ENCODE peak calls at places on chromosomes 7 and 10, in six cellular contexts. One of them, this sample, is unnamed.

GRCh38 chr10:21515581-21516269 is 9.8 kb downstream of the SKIDA1 start:
- DNase-seq in IMR-90: no peak
- DNase-seq in mesenchymal stem cell: no peak
- DNase-seq in H1: no peak
- DNase-seq in trophoblast cell: no peak
- DNase-seq in H9: no peak
- DNase-seq in this sample: peak

GRCh38 chr10:104122273-104123107 is 519 bp downstream of the SFR1 start:
- DNase-seq in IMR-90: peak
- DNase-seq in H9: no peak
- DNase-seq in mesenchymal stem cell: no peak
- DNase-seq in H1: no peak
- DNase-seq in trophoblast cell: peak
- DNase-seq in this sample: no peak

GRCh38 chr7:4809091-4809591 is 33.7 kb downstream of the AP5Z1 start:
- DNase-seq in trophoblast cell: no peak
- DNase-seq in H9: peak
- DNase-seq in H1: no peak
- DNase-seq in mesenchymal stem cell: no peak
- DNase-seq in IMR-90: no peak
- DNase-seq in this sample: no peak

GRCh38 chr10:35453855-35454532 is 117.7 kb downstream of the CCNY start:
- DNase-seq in trophoblast cell: peak
- DNase-seq in IMR-90: peak
- DNase-seq in H9: no peak
- DNase-seq in H1: no peak
- DNase-seq in mesenchymal stem cell: peak
- DNase-seq in this sample: no peak

GRCh38 chr10:60429084-60429849 is 39.6 kb upstream of the ANK3 start:
- DNase-seq in IMR-90: peak
- DNase-seq in mesenchymal stem cell: no peak
- DNase-seq in H1: no peak
- DNase-seq in trophoblast cell: no peak
- DNase-seq in H9: no peak
- DNase-seq in this sample: no peak

GRCh38 chr10:114908896-114909295 is 29.1 kb upstream of the TRUB1 start:
- DNase-seq in mesenchymal stem cell: no peak
- DNase-seq in IMR-90: no peak
- DNase-seq in trophoblast cell: no peak
- DNase-seq in H1: no peak
- DNase-seq in H9: no peak
- DNase-seq in this sample: no peak

GRCh38 chr7:151439855-151440798 is at the start of gene CRYGN:
- DNase-seq in trophoblast cell: no peak
- DNase-seq in H9: peak
- DNase-seq in IMR-90: no peak
- DNase-seq in mesenchymal stem cell: no peak
- DNase-seq in H1: no peak
- DNase-seq in this sample: peak

GRCh38 chr7:88218836-88219605 is 817 bp downstream of the SRI start:
- DNase-seq in IMR-90: peak
- DNase-seq in trophoblast cell: peak
- DNase-seq in H9: peak
- DNase-seq in H1: no peak
- DNase-seq in mesenchymal stem cell: peak
- DNase-seq in this sample: peak

GRCh38 chr10:11210211-11210922 is 192.7 kb downstream of the CELF2 start:
- DNase-seq in mesenchymal stem cell: no peak
- DNase-seq in trophoblast cell: peak
- DNase-seq in IMR-90: no peak
- DNase-seq in H1: no peak
- DNase-seq in H9: no peak
- DNase-seq in this sample: peak

GRCh38 chr10:7960108-7960507 is 94.4 kb upstream of the GATA3 start:
- DNase-seq in H1: no peak
- DNase-seq in H9: no peak
- DNase-seq in IMR-90: no peak
- DNase-seq in mesenchymal stem cell: no peak
- DNase-seq in trophoblast cell: no peak
- DNase-seq in this sample: no peak

GRCh38 chr10:117555017-117555416 is 12.5 kb downstream of the EMX2 start:
- DNase-seq in H1: no peak
- DNase-seq in IMR-90: no peak
- DNase-seq in mesenchymal stem cell: no peak
- DNase-seq in H9: no peak
- DNase-seq in trophoblast cell: no peak
- DNase-seq in this sample: no peak

GRCh38 chr10:84114088-84114667 is 25.1 kb upstream of the GHITM start:
- DNase-seq in mesenchymal stem cell: no peak
- DNase-seq in H1: no peak
- DNase-seq in trophoblast cell: peak
- DNase-seq in IMR-90: no peak
- DNase-seq in H9: no peak
- DNase-seq in this sample: peak

GRCh38 chr7:17942231-17942630 is 1.9 kb upstream of the SNX13 start:
- DNase-seq in H9: no peak
- DNase-seq in IMR-90: no peak
- DNase-seq in H1: no peak
- DNase-seq in trophoblast cell: peak
- DNase-seq in mesenchymal stem cell: no peak
- DNase-seq in this sample: no peak

GRCh38 chr7:18241543-18242231 is 214.0 kb upstream of the PRPS1L1 start:
- DNase-seq in mesenchymal stem cell: no peak
- DNase-seq in IMR-90: no peak
- DNase-seq in H9: peak
- DNase-seq in trophoblast cell: no peak
- DNase-seq in H1: no peak
- DNase-seq in this sample: peak

GRCh38 chr10:109866168-109866994 is 56.9 kb downstream of the XPNPEP1 start:
- DNase-seq in H1: no peak
- DNase-seq in trophoblast cell: no peak
- DNase-seq in IMR-90: peak
- DNase-seq in mesenchymal stem cell: peak
- DNase-seq in H9: no peak
- DNase-seq in this sample: peak

GRCh38 chr7:119713606-119714005 is 559.4 kb upstream of the KCND2 start:
- DNase-seq in mesenchymal stem cell: no peak
- DNase-seq in trophoblast cell: no peak
- DNase-seq in IMR-90: no peak
- DNase-seq in H9: no peak
- DNase-seq in H1: no peak
- DNase-seq in this sample: no peak

GRCh38 chr10:124063736-124064135 is 29.7 kb downstream of the CHST15 start:
- DNase-seq in H9: no peak
- DNase-seq in IMR-90: peak
- DNase-seq in mesenchymal stem cell: peak
- DNase-seq in H1: no peak
- DNase-seq in trophoblast cell: peak
- DNase-seq in this sample: no peak

GRCh38 chr7:105920766-105921165 is 42.3 kb upstream of the CDHR3 start:
- DNase-seq in H1: no peak
- DNase-seq in IMR-90: peak
- DNase-seq in trophoblast cell: no peak
- DNase-seq in H9: no peak
- DNase-seq in mesenchymal stem cell: no peak
- DNase-seq in this sample: no peak

GRCh38 chr10:75553550-75553949 is 122.1 kb downstream of the LRMDA start:
- DNase-seq in H1: no peak
- DNase-seq in H9: no peak
- DNase-seq in trophoblast cell: no peak
- DNase-seq in mesenchymal stem cell: no peak
- DNase-seq in IMR-90: no peak
- DNase-seq in this sample: no peak

GRCh38 chr7:153061913-153062528 is 302.5 kb downstream of the ACTR3B start:
- DNase-seq in H9: peak
- DNase-seq in trophoblast cell: peak
- DNase-seq in IMR-90: no peak
- DNase-seq in H1: peak
- DNase-seq in mesenchymal stem cell: no peak
- DNase-seq in this sample: peak

GRCh38 chr10:119326167-119326566 is 118.8 kb downstream of the GRK5 start:
- DNase-seq in H1: no peak
- DNase-seq in mesenchymal stem cell: no peak
- DNase-seq in IMR-90: no peak
- DNase-seq in trophoblast cell: no peak
- DNase-seq in H9: no peak
- DNase-seq in this sample: no peak
- H4K8ac ChIP-seq in H1: no peak
- H4K8ac ChIP-seq in mesenchymal stem cell: no peak
- H4K8ac ChIP-seq in IMR-90: no peak
- H4K8ac ChIP-seq in trophoblast cell: no peak
- H4K8ac ChIP-seq in H9: no peak
- H4K8ac ChIP-seq in this sample: no peak

GRCh38 chr10:131899695-131900349 is 986 bp upstream of the PPP2R2D start:
- DNase-seq in IMR-90: no peak
- DNase-seq in H9: no peak
- DNase-seq in H1: no peak
- DNase-seq in trophoblast cell: no peak
- DNase-seq in mesenchymal stem cell: peak
- DNase-seq in this sample: peak
- H3K27ac ChIP-seq in IMR-90: no peak
- H3K27ac ChIP-seq in H9: no peak
- H3K27ac ChIP-seq in H1: peak
- H3K27ac ChIP-seq in trophoblast cell: no peak
- H3K27ac ChIP-seq in mesenchymal stem cell: no peak
- H3K27ac ChIP-seq in this sample: no peak

GRCh38 chr7:123796568-123796967 is 47.8 kb upstream of the WASL start:
- DNase-seq in H9: no peak
- DNase-seq in IMR-90: no peak
- DNase-seq in trophoblast cell: no peak
- DNase-seq in H1: no peak
- DNase-seq in mesenchymal stem cell: no peak
- DNase-seq in this sample: no peak

GRCh38 chr7:123798527-123799188 is 46.3 kb upstream of the HYAL4 start:
- DNase-seq in H9: no peak
- DNase-seq in trophoblast cell: no peak
- DNase-seq in mesenchymal stem cell: peak
- DNase-seq in H1: no peak
- DNase-seq in IMR-90: no peak
- DNase-seq in this sample: no peak

GRCh38 chr7:123797673-123798526 is 47.1 kb upstream of the HYAL4 start:
- DNase-seq in IMR-90: peak
- DNase-seq in mesenchymal stem cell: peak
- DNase-seq in H9: no peak
- DNase-seq in H1: peak
- DNase-seq in trophoblast cell: peak
- DNase-seq in this sample: peak

GRCh38 chr7:123805287-123805686 is 39.7 kb upstream of the HYAL4 start:
- DNase-seq in trophoblast cell: no peak
- DNase-seq in H1: no peak
- DNase-seq in mesenchymal stem cell: no peak
- DNase-seq in IMR-90: no peak
- DNase-seq in H9: no peak
- DNase-seq in this sample: no peak

DNA sequence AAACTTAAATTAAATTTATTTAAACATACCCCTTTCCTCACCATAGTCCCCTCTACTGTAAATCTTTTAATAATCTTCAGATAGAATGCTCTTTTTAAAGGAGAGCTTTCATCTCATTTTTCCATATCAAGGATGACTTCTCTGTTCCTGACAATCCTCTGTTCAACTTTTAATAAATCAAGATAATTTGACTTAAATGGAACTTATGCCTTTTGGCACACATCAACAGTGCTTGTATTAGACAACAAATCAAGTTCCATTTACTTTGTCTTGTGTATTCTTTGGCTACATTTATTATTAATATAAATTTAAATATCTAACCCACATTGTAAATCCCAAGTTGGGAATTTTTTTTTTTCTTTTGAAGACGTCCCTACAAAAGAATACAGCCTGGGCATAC is 42.7 kb upstream of the HYAL4 start:
- DNase-seq in IMR-90: no peak
- DNase-seq in H9: no peak
- DNase-seq in mesenchymal stem cell: no peak
- DNase-seq in trophoblast cell: no peak
- DNase-seq in H1: no peak
- DNase-seq in this sample: no peak
- H4K8ac ChIP-seq in IMR-90: no peak
- H4K8ac ChIP-seq in H9: no peak
- H4K8ac ChIP-seq in mesenchymal stem cell: no peak
- H4K8ac ChIP-seq in trophoblast cell: no peak
- H4K8ac ChIP-seq in H1: no peak
- H4K8ac ChIP-seq in this sample: no peak

GRCh38 chr10:132422169-132422691 is 25.2 kb downstream of the PWWP2B start:
- DNase-seq in H1: no peak
- DNase-seq in H9: no peak
- DNase-seq in mesenchymal stem cell: no peak
- DNase-seq in IMR-90: no peak
- DNase-seq in trophoblast cell: no peak
- DNase-seq in this sample: no peak
- H3K27ac ChIP-seq in H1: no peak
- H3K27ac ChIP-seq in H9: no peak
- H3K27ac ChIP-seq in mesenchymal stem cell: no peak
- H3K27ac ChIP-seq in IMR-90: no peak
- H3K27ac ChIP-seq in trophoblast cell: peak
- H3K27ac ChIP-seq in this sample: no peak

GRCh38 chr10:14959221-14960057 is at the start of gene MEIG1:
- DNase-seq in IMR-90: peak
- DNase-seq in trophoblast cell: peak
- DNase-seq in H1: no peak
- DNase-seq in mesenchymal stem cell: peak
- DNase-seq in H9: peak
- DNase-seq in this sample: peak

GRCh38 chr10:14953452-14954000 is 370 bp downstream of the DCLRE1C start:
- DNase-seq in H9: no peak
- DNase-seq in IMR-90: peak
- DNase-seq in mesenchymal stem cell: peak
- DNase-seq in trophoblast cell: peak
- DNase-seq in H1: no peak
- DNase-seq in this sample: peak

GRCh38 chr10:14954001-14954770 is at the start of gene DCLRE1C:
- DNase-seq in trophoblast cell: peak
- DNase-seq in H9: peak
- DNase-seq in H1: no peak
- DNase-seq in mesenchymal stem cell: peak
- DNase-seq in IMR-90: peak
- DNase-seq in this sample: peak

GRCh38 chr10:14954934-14955333 is 1.0 kb upstream of the DCLRE1C start:
- DNase-seq in mesenchymal stem cell: no peak
- DNase-seq in trophoblast cell: no peak
- DNase-seq in IMR-90: no peak
- DNase-seq in H9: no peak
- DNase-seq in H1: no peak
- DNase-seq in this sample: no peak

DNA sequence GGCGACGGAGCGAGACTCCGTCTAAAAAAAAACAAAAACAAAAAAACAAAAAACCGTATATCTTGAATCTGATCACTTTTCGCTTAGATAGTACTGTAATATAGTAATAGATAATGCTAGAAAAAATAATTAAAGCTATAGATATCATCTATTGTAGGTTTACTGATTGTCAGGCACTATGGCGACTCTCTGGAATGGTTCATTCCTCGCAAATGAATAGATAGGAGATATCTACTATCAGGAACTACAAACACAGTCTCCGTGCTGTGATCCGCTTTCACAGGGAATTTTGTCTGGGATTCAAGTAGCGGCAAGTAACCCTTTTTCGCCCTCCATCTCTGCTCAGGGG is 342 bp upstream of the MEIG1 start:
- DNase-seq in IMR-90: no peak
- DNase-seq in H1: no peak
- DNase-seq in mesenchymal stem cell: no peak
- DNase-seq in trophoblast cell: no peak
- DNase-seq in H9: no peak
- DNase-seq in this sample: no peak
- H4K8ac ChIP-seq in IMR-90: peak
- H4K8ac ChIP-seq in H1: no peak
- H4K8ac ChIP-seq in mesenchymal stem cell: peak
- H4K8ac ChIP-seq in trophoblast cell: peak
- H4K8ac ChIP-seq in H9: no peak
- H4K8ac ChIP-seq in this sample: peak